ENCODE peak calls at places on chromosomes 16 and 17, in four cellular contexts. F is adrenal gland, H is transverse colon, O is A549. P is an unnamed sample.
A peak's percentile ranks its signal among the peaks of the same experiment; 100 is the strongest.

GRCh38 chr16:81315271-81316175 is 761 bp downstream of the GAN start:
- DNase-seq in H (peak; percentile 68), F (peak; percentile 79), O (peak; percentile 25), P (peak; percentile 71)

GRCh38 chr16:75351183-75351582 is 82.1 kb downstream of the CFDP1 start:
- DNase-seq in O (peak; percentile 10), F (no peak), H (no peak), P (no peak)

GRCh38 chr17:79739148-79740062 is 8.7 kb downstream of the ENPP7 start:
- DNase-seq in H (no peak), F (no peak), O (no peak), P (no peak)

GRCh38 chr16:68778551-68779231 is 41.6 kb downstream of the CDH1 start:
- DNase-seq in O (no peak), H (peak; percentile 32), F (no peak), P (no peak)

GRCh38 chr17:19867094-19867653 is 562 bp downstream of the ULK2 start:
- DNase-seq in O (peak; percentile 76), H (peak; percentile 22), F (peak; percentile 82), P (peak; percentile 84)

GRCh38 chr17:35238817-35239216 is 4.1 kb upstream of the SLFN5 start:
- DNase-seq in F (no peak), O (peak; percentile 24), H (no peak), P (no peak)

GRCh38 chr16:29011112-29011511 is 26.3 kb downstream of the LAT start:
- DNase-seq in F (no peak), H (no peak), O (no peak), P (no peak)

GRCh38 chr17:35743911-35744328 is 9.1 kb downstream of the GAS2L2 start:
- DNase-seq in F (no peak), O (no peak), H (no peak), P (peak; percentile 46)

GRCh38 chr17:32486701-32487459 is at the start of gene CDK5R1:
- DNase-seq in F (peak; percentile 79), H (peak; percentile 77), O (peak; percentile 55), P (peak; percentile 75)

GRCh38 chr16:53129281-53130192 is 74.7 kb downstream of the CHD9 start:
- DNase-seq in F (no peak), O (no peak), H (no peak), P (no peak)

GRCh38 chr17:28227278-28228108 is 91.5 kb upstream of the TMEM97 start:
- DNase-seq in O (peak; percentile 94), F (peak; percentile 94), H (peak; percentile 81), P (peak; percentile 95)

GRCh38 chr17:19386974-19387920 is at the start of gene MFAP4:
- DNase-seq in F (peak; percentile 87), H (peak; percentile 60), O (no peak), P (peak; percentile 74)

GRCh38 chr17:5355416-5356129 is 63.9 kb downstream of the NUP88 start:
- DNase-seq in H (no peak), F (no peak), O (no peak), P (no peak)

GRCh38 chr17:80720624-80721577 is 176.3 kb downstream of the RPTOR start:
- DNase-seq in H (peak; percentile 37), O (peak; percentile 74), F (no peak), P (no peak)

GRCh38 chr16:89473791-89474414 is 16.5 kb downstream of the ANKRD11 start:
- DNase-seq in O (no peak), F (no peak), H (no peak), P (no peak)

GRCh38 chr17:15951368-15952047 is 6.6 kb downstream of the ADORA2B start:
- DNase-seq in O (no peak), F (no peak), H (no peak), P (no peak)

GRCh38 chr17:32909787-32910369 is 18.1 kb upstream of the TMEM98 start:
- DNase-seq in F (peak; percentile 95), O (peak; percentile 83), H (peak; percentile 91), P (peak; percentile 88)

GRCh38 chr16:50635505-50636392 is 45.4 kb downstream of the SNX20 start:
- DNase-seq in F (no peak), H (no peak), O (no peak), P (peak; percentile 80)

DNA sequence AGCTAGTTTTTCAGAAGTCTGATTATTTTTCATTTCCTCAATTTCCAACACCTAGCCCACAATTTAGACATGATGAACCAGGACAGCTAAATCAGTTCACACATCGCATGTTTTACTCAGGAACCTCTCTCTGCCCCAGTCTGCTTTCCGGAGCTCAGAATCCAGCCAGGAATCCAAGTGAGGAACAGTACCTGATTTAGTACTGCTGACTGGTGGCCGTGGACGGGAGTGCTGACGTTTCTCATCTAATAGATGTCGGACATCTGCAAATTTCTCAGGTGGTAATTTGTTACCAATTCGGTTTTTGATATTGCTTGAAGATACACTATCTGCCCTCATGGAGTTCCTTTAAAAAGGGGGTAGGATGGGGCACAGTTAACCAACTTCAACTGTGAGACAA is 14.9 kb upstream of the ITGAE start:
- DNase-seq in F (peak; percentile 41), O (no peak), H (no peak), P (no peak)
- TF ChIP-seq POLR2A in F (no peak), O (no peak), H (no peak), P (no peak)

GRCh38 chr16:30725465-30725792 is 22.8 kb upstream of the PHKG2 start:
- DNase-seq in O (no peak), H (no peak), F (no peak), P (no peak)
- TF ChIP-seq CTCF in O (no peak), H (no peak), F (no peak), P (no peak)

DNA sequence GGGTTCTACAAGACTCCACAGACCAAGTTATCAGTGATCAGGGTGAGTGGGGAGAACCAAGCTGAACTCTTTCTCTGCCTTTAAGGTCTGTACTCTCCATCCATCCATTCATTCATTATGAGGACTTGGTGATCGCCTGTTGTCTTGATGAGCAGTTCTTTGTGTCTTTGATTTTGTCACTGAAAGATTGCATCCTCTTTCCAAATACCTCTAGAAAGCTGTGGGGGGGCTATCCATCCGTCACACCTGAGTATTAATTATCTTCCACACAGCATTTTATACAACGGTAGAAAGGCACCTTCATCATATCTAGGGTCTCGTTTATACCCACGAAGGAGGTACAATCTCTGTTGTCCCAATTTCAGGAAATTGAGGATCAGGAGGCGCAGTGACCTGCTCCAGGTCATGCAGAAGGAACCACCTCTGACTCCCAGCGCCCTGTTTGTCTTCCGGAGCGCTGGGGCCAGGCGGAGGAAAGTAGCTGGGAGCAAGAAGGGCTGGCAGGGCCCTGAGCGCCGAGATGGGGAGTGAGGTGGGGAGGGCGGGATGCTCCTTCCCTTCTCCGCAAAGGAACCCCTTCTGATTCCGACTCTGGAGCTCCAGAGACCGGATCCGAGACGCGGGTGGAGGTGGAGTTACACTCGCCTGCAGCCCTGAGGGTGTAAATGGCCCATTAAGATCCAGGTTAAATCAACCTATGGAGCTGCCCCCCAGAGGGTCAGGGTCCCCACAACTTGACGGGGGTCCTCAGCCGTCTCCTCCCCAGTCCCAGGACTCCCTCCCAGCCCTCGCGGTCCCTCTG is 605 bp upstream of the ABAT start:
- DNase-seq in H (no peak), O (no peak), F (peak; percentile 69), P (no peak)
- H3K27ac ChIP-seq in H (peak overlapping the region; percentile 61), O (no peak overlapping the region), F (no peak overlapping the region), P (no peak overlapping the region)

GRCh38 chr17:40343126-40344119 is 21.1 kb downstream of the GJD3 start:
- DNase-seq in H (peak; percentile 32), O (no peak), F (peak; percentile 78), P (no peak)
- TF ChIP-seq POLR2A in H (no peak), O (no peak), F (no peak), P (no peak)

GRCh38 chr17:43999024-43999423 is 5.4 kb upstream of the NAGS start:
- DNase-seq in H (no peak), F (no peak), O (no peak), P (no peak)

GRCh38 chr17:43994272-43995149 is 9.9 kb upstream of the NAGS start:
- DNase-seq in O (peak; percentile 94), F (peak; percentile 79), H (peak; percentile 60), P (peak; percentile 78)

GRCh38 chr17:43992641-43993040 is 11.8 kb upstream of the NAGS start:
- DNase-seq in O (no peak), H (no peak), F (no peak), P (no peak)

GRCh38 chr17:43998552-43998951 is 5.9 kb upstream of the NAGS start:
- DNase-seq in O (no peak), H (no peak), F (no peak), P (no peak)

GRCh38 chr17:43995150-43995471 is 9.3 kb upstream of the NAGS start:
- DNase-seq in H (no peak), F (no peak), O (no peak), P (no peak)
- TF ChIP-seq CTCF in H (no peak), F (no peak), O (no peak), P (no peak)

P was measured in testis.